ENCODE peak calls at places on chromosomes 6 and 20, in seven cellular contexts. One of them, this sample, is unnamed.

GRCh38 chr6:26312096-26312463 is 52.9 kb upstream of the BTN3A2 start:
- DNase-seq in RCC 7860: no peak
- DNase-seq in astrocyte of the spinal cord: no peak
- DNase-seq in ovary: no peak
- DNase-seq in H9: no peak
- DNase-seq in HTR-8/SVneo: no peak
- DNase-seq in T-cell: no peak
- DNase-seq in this sample: no peak

GRCh38 chr20:23078351-23078993 is 7.7 kb downstream of the CD93 start:
- DNase-seq in astrocyte of the spinal cord: peak
- DNase-seq in HTR-8/SVneo: no peak
- DNase-seq in ovary: no peak
- DNase-seq in T-cell: no peak
- DNase-seq in RCC 7860: no peak
- DNase-seq in H9: no peak
- DNase-seq in this sample: no peak

GRCh38 chr6:45812937-45813336 is 202.7 kb downstream of the CLIC5 start:
- DNase-seq in H9: no peak
- DNase-seq in HTR-8/SVneo: no peak
- DNase-seq in ovary: no peak
- DNase-seq in T-cell: no peak
- DNase-seq in astrocyte of the spinal cord: no peak
- DNase-seq in RCC 7860: no peak
- DNase-seq in this sample: peak

GRCh38 chr20:4102381-4102780 is 87.0 kb upstream of the RNF24 start:
- DNase-seq in HTR-8/SVneo: no peak
- DNase-seq in H9: no peak
- DNase-seq in astrocyte of the spinal cord: peak
- DNase-seq in T-cell: no peak
- DNase-seq in ovary: no peak
- DNase-seq in RCC 7860: no peak
- DNase-seq in this sample: no peak

GRCh38 chr6:157952751-157953479 is 28.7 kb upstream of the SYNJ2 start:
- DNase-seq in HTR-8/SVneo: no peak
- DNase-seq in T-cell: no peak
- DNase-seq in H9: no peak
- DNase-seq in ovary: no peak
- DNase-seq in RCC 7860: no peak
- DNase-seq in astrocyte of the spinal cord: no peak
- DNase-seq in this sample: no peak

GRCh38 chr6:142377112-142377848 is 75.5 kb downstream of the ADGRG6 start:
- DNase-seq in T-cell: no peak
- DNase-seq in ovary: no peak
- DNase-seq in astrocyte of the spinal cord: no peak
- DNase-seq in RCC 7860: peak
- DNase-seq in HTR-8/SVneo: peak
- DNase-seq in H9: peak
- DNase-seq in this sample: no peak

GRCh38 chr20:58987790-58988564 is 6.9 kb downstream of the NELFCD start:
- DNase-seq in H9: no peak
- DNase-seq in ovary: no peak
- DNase-seq in HTR-8/SVneo: no peak
- DNase-seq in astrocyte of the spinal cord: no peak
- DNase-seq in RCC 7860: no peak
- DNase-seq in T-cell: no peak
- DNase-seq in this sample: no peak

GRCh38 chr6:20569000-20569610 is 34.8 kb downstream of the CDKAL1 start:
- DNase-seq in RCC 7860: no peak
- DNase-seq in H9: no peak
- DNase-seq in astrocyte of the spinal cord: peak
- DNase-seq in ovary: no peak
- DNase-seq in T-cell: no peak
- DNase-seq in HTR-8/SVneo: peak
- DNase-seq in this sample: peak

GRCh38 chr6:35292494-35292893 is 5.1 kb upstream of the DEF6 start:
- DNase-seq in T-cell: no peak
- DNase-seq in H9: no peak
- DNase-seq in ovary: no peak
- DNase-seq in astrocyte of the spinal cord: no peak
- DNase-seq in HTR-8/SVneo: no peak
- DNase-seq in RCC 7860: no peak
- DNase-seq in this sample: no peak

GRCh38 chr6:107917468-107918375 is 40.3 kb downstream of the SEC63 start:
- DNase-seq in T-cell: no peak
- DNase-seq in H9: no peak
- DNase-seq in ovary: no peak
- DNase-seq in RCC 7860: no peak
- DNase-seq in astrocyte of the spinal cord: no peak
- DNase-seq in HTR-8/SVneo: no peak
- DNase-seq in this sample: no peak

GRCh38 chr6:132131777-132132176 is 180.6 kb upstream of the CCN2 start:
- DNase-seq in ovary: no peak
- DNase-seq in T-cell: no peak
- DNase-seq in HTR-8/SVneo: peak
- DNase-seq in H9: no peak
- DNase-seq in RCC 7860: peak
- DNase-seq in astrocyte of the spinal cord: peak
- DNase-seq in this sample: peak

GRCh38 chr6:81834141-81834621 is 81.7 kb upstream of the TENT5A start:
- DNase-seq in ovary: peak
- DNase-seq in T-cell: no peak
- DNase-seq in RCC 7860: peak
- DNase-seq in H9: no peak
- DNase-seq in astrocyte of the spinal cord: peak
- DNase-seq in HTR-8/SVneo: peak
- DNase-seq in this sample: peak

GRCh38 chr6:43767553-43768505 is 2.2 kb upstream of the VEGFA start:
- DNase-seq in HTR-8/SVneo: no peak
- DNase-seq in astrocyte of the spinal cord: no peak
- DNase-seq in RCC 7860: no peak
- DNase-seq in ovary: no peak
- DNase-seq in T-cell: no peak
- DNase-seq in H9: no peak
- DNase-seq in this sample: no peak

GRCh38 chr6:73630401-73630800 is 23.4 kb downstream of the SLC17A5 start:
- DNase-seq in HTR-8/SVneo: no peak
- DNase-seq in RCC 7860: no peak
- DNase-seq in H9: no peak
- DNase-seq in ovary: no peak
- DNase-seq in T-cell: no peak
- DNase-seq in astrocyte of the spinal cord: no peak
- DNase-seq in this sample: no peak

GRCh38 chr20:36493013-36493800 is 48.1 kb upstream of the MYL9 start:
- DNase-seq in ovary: no peak
- DNase-seq in HTR-8/SVneo: no peak
- DNase-seq in RCC 7860: no peak
- DNase-seq in T-cell: no peak
- DNase-seq in astrocyte of the spinal cord: no peak
- DNase-seq in H9: peak
- DNase-seq in this sample: no peak

GRCh38 chr6:30169658-30170614 is 6.6 kb downstream of the TRIM15 start:
- DNase-seq in astrocyte of the spinal cord: peak
- DNase-seq in H9: no peak
- DNase-seq in RCC 7860: peak
- DNase-seq in HTR-8/SVneo: peak
- DNase-seq in ovary: no peak
- DNase-seq in T-cell: no peak
- DNase-seq in this sample: peak